ENCODE peak calls at places on chromosome 10, in nine cellular contexts. R is GM20000, B is NCI-H1436, O is cardiac fibroblast, G is SW480, S is astrocyte of the spinal cord, T is aorta, J is kidney glomerular epithelial cell, L is testis. H is an unnamed sample.

GRCh38 chr10:47022311-47023131 is 111.3 kb downstream of the PTPN20 start:
- DNase-seq in R (no peak), B (no peak), O (no peak), G (no peak), S (no peak), T (no peak), J (no peak), L (no peak), H (no peak)

GRCh38 chr10:26446258-26446657 is 8.1 kb downstream of the APBB1IP start:
- DNase-seq in R (no peak), B (no peak), O (no peak), G (no peak), S (no peak), T (no peak), J (no peak), L (no peak), H (no peak)

GRCh38 chr10:109219935-109220334 is 703.4 kb downstream of the XPNPEP1 start:
- DNase-seq in R (no peak), B (no peak), O (no peak), G (no peak), S (no peak), T (no peak), J (no peak), L (no peak), H (no peak)

GRCh38 chr10:77043364-77043763 is 594.2 kb downstream of the KCNMA1 start:
- DNase-seq in R (no peak), B (no peak), O (peak), G (no peak), S (no peak), T (no peak), J (no peak), L (no peak), H (no peak)

GRCh38 chr10:73886625-73887024 is 12.3 kb upstream of the CAMK2G start:
- DNase-seq in R (no peak), B (no peak), O (peak), G (no peak), S (no peak), T (peak), J (no peak), L (no peak), H (no peak)

GRCh38 chr10:22386396-22386928 is 41.2 kb downstream of the SPAG6 start:
- DNase-seq in R (no peak), B (no peak), O (no peak), G (no peak), S (no peak), T (no peak), J (no peak), L (no peak), H (peak)

GRCh38 chr10:132514841-132515521 is 22.6 kb upstream of the INPP5A start:
- DNase-seq in R (peak), B (no peak), O (no peak), G (no peak), S (no peak), T (no peak), J (no peak), L (peak), H (peak)

GRCh38 chr10:31803606-31804195 is 124.9 kb downstream of the ARHGAP12 start:
- DNase-seq in R (no peak), B (no peak), O (no peak), G (no peak), S (peak), T (no peak), J (no peak), L (no peak), H (no peak)